ENCODE peak calls at places on chromosomes 7 and 10, in ten cellular contexts. Q, C, T, R, G, K, M, B, U and H are unnamed samples.

GRCh38 chr10:53836638-53837037 is 964.4 kb downstream of the PCDH15 start:
- DNase-seq in Q (peak), U (no peak), T (no peak), K (no peak), C (no peak), G (no peak), R (no peak), M (no peak), B (no peak), H (no peak)

GRCh38 chr10:63213489-63213888 is 80.4 kb downstream of the NRBF2 start:
- DNase-seq in Q (no peak), C (no peak), M (no peak), R (no peak), U (no peak), K (no peak), G (no peak), B (no peak), T (no peak), H (no peak)

GRCh38 chr10:88253120-88253519 is 330.0 kb downstream of the RNLS start:
- DNase-seq in B (no peak), U (no peak), Q (no peak), M (no peak), R (no peak), K (no peak), G (no peak), C (no peak), T (no peak), H (no peak)

GRCh38 chr10:124675824-124676223 is 68.4 kb downstream of the FAM53B start:
- DNase-seq in B (no peak), K (no peak), G (no peak), T (no peak), C (no peak), R (no peak), M (no peak), Q (no peak), U (no peak), H (no peak)

GRCh38 chr7:158110661-158111555 is 476.7 kb downstream of the PTPRN2 start:
- DNase-seq in K (peak), C (no peak), Q (no peak), B (no peak), G (no peak), T (no peak), M (no peak), U (no peak), R (no peak), H (no peak)

GRCh38 chr10:119652361-119652760 is 1.2 kb downstream of the BAG3 start:
- DNase-seq in R (no peak), T (peak), K (peak), C (peak), M (peak), Q (peak), B (no peak), G (no peak), U (no peak), H (peak)

GRCh38 chr7:26153823-26154783 is 2.1 kb downstream of the NFE2L3 start:
- DNase-seq in C (no peak), Q (peak), U (no peak), R (peak), M (no peak), B (peak), G (peak), K (peak), T (no peak), H (peak)

GRCh38 chr10:132403511-132404168 is 6.6 kb downstream of the PWWP2B start:
- DNase-seq in B (no peak), Q (no peak), K (no peak), R (peak), G (no peak), M (no peak), C (no peak), T (no peak), U (peak), H (no peak)

GRCh38 chr10:121158988-121159579 is 307.9 kb downstream of the WDR11 start:
- DNase-seq in M (no peak), U (no peak), G (no peak), K (no peak), T (no peak), R (peak), Q (no peak), B (peak), C (no peak), H (peak)

GRCh38 chr7:13336227-13336626 is 648.8 kb downstream of the ARL4A start:
- DNase-seq in K (no peak), Q (peak), G (no peak), T (no peak), C (peak), U (no peak), R (no peak), M (no peak), B (no peak), H (no peak)

GRCh38 chr10:28875535-28876208 is 198.4 kb downstream of the BAMBI start:
- DNase-seq in B (no peak), T (no peak), G (peak), M (no peak), R (no peak), C (no peak), U (no peak), K (peak), Q (peak), H (no peak)

GRCh38 chr10:78023741-78024140 is 5.6 kb downstream of the POLR3A start:
- DNase-seq in B (no peak), M (no peak), U (no peak), G (no peak), R (no peak), C (no peak), T (no peak), Q (no peak), K (no peak), H (no peak)

GRCh38 chr10:91349381-91349780 is 60.8 kb upstream of the HECTD2 start:
- DNase-seq in K (no peak), U (peak), C (peak), R (no peak), T (peak), B (no peak), Q (peak), G (peak), M (peak), H (no peak)

GRCh38 chr10:89217057-89217990 is 10.2 kb upstream of the CH25H start:
- DNase-seq in K (peak), T (peak), M (no peak), G (peak), C (no peak), B (peak), Q (peak), R (peak), U (no peak), H (peak)

GRCh38 chr10:93680414-93681047 is 21.9 kb downstream of the FRA10AC1 start:
- DNase-seq in M (no peak), U (no peak), Q (peak), T (no peak), R (no peak), K (no peak), C (peak), B (no peak), G (peak), H (peak)

GRCh38 chr10:2262333-2262732 is 525.0 kb upstream of the ADARB2 start:
- DNase-seq in B (no peak), K (no peak), M (no peak), T (no peak), Q (no peak), U (no peak), C (no peak), G (no peak), R (no peak), H (no peak)
- H3K4me3 ChIP-seq in B (no peak), K (no peak), M (no peak), T (no peak), Q (no peak), U (no peak), C (no peak), G (no peak), R (no peak), H (no peak)

GRCh38 chr7:90320801-90321494 is at the start of gene FAM237B:
- DNase-seq in K (peak), M (no peak), T (no peak), R (peak), U (no peak), G (no peak), B (no peak), Q (peak), C (no peak), H (no peak)
- H3K4me3 ChIP-seq in K (peak), M (peak), T (peak), R (no peak), U (no peak), G (peak), B (peak), Q (peak), C (peak), H (no peak)

GRCh38 chr10:86085686-86086085 is 280.9 kb downstream of the GRID1 start:
- DNase-seq in C (no peak), Q (no peak), M (no peak), R (no peak), B (no peak), T (no peak), G (no peak), U (no peak), K (no peak), H (no peak)

GRCh38 chr10:86085136-86085535 is 281.5 kb downstream of the GRID1 start:
- DNase-seq in C (no peak), M (no peak), R (no peak), G (no peak), K (no peak), B (no peak), T (no peak), Q (no peak), U (no peak), H (no peak)

GRCh38 chr10:86082556-86082955 is 284.0 kb downstream of the GRID1 start:
- DNase-seq in Q (no peak), U (no peak), T (no peak), R (no peak), K (no peak), G (no peak), M (no peak), B (no peak), C (no peak), H (no peak)

GRCh38 chr10:86083664-86084175 is 282.9 kb downstream of the GRID1 start:
- DNase-seq in C (no peak), K (no peak), U (no peak), B (no peak), R (no peak), T (no peak), M (no peak), Q (no peak), G (no peak), H (no peak)

GRCh38 chr10:86083206-86083605 is 283.4 kb downstream of the GRID1 start:
- DNase-seq in K (no peak), M (no peak), G (no peak), B (no peak), T (no peak), R (no peak), U (no peak), C (no peak), Q (no peak), H (no peak)
- H3K4me3 ChIP-seq in K (no peak), M (no peak), G (no peak), B (no peak), T (no peak), R (no peak), U (no peak), C (no peak), Q (no peak), H (no peak)

GRCh38 chr10:13527864-13528137 is 1.0 kb downstream of the BEND7 start:
- DNase-seq in M (no peak), T (no peak), Q (no peak), G (no peak), K (no peak), B (no peak), U (no peak), C (no peak), R (no peak), H (peak)
- H3K4me3 ChIP-seq in M (peak), T (peak), Q (peak), G (peak), K (peak), B (peak), U (peak), C (peak), R (peak), H (peak)

GRCh38 chr10:47038881-47039557 is 127.8 kb downstream of the PTPN20 start:
- DNase-seq in G (no peak), R (peak), M (no peak), T (no peak), K (peak), Q (no peak), B (no peak), U (peak), C (no peak), H (no peak)
- H3K4me3 ChIP-seq in G (no peak), R (no peak), M (no peak), T (no peak), K (no peak), Q (no peak), B (no peak), U (no peak), C (no peak), H (no peak)

DNA sequence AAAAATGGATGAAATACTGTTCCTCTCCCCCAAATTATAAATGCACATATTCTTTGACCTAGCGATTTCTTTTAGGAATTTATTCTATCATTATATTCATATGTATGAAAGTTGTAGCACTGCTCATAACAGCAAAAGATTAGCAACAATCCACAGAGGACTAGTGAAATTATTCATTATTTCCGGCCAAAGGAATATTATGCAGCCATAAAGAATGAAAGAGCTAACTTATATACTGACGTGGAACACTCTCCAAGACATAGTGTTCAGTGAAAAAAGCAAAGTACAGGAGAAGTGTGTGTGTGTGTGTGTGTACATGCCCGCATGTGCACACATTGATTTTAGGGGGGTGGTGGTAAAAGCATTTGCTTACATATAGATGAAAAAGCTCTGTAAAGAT is 23.3 kb downstream of the MMS19 start:
- DNase-seq in T (no peak), G (no peak), M (no peak), U (no peak), Q (no peak), K (no peak), B (no peak), R (no peak), C (no peak), H (no peak)
- H3K4me3 ChIP-seq in T (no peak), G (no peak), M (no peak), U (no peak), Q (no peak), K (no peak), B (no peak), R (no peak), C (no peak), H (no peak)

DNA sequence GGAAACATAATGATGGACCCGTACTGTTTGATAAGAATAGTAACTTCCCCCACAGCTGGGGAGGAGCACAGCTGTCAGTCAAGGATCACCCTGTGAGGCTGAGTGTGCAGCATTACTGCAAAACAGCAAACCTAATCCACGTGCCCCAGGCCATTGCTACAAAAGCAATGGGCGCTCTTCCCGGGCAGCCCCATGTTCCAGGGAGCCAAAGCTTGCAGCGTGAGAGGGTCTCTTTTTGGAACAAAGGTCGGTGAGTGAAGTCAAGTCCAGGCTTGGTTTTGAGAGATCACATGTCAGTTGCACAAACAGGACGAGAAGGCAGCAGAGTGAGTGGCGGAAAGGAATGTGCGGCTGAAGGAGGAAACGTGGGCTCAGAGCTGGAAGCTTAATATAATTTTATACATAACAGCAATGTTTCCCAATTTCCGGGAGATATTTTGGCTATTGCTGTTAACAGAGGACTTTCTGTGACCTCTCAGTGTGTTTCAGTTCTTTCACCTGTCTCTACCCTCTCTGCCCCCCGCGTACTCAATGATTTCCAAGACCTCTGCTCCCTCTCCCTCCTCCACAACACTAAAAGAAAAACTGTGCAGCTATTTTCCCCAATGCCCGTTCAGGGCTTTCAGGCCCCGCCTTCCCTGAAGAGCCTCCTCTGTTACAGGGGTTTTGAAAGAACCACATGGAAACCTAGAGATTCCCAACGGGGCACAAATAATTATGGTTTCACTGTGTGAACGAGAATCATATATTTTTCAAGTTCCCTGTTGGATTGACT is 128.9 kb downstream of the MTPAP start:
- DNase-seq in R (no peak), B (no peak), K (no peak), C (peak), U (peak), M (no peak), G (peak), Q (peak), T (no peak), H (no peak)
- H3K4me3 ChIP-seq in R (no peak), B (no peak), K (no peak), C (peak), U (no peak), M (no peak), G (peak), Q (peak), T (no peak), H (no peak)